ENCODE peak calls at places on chromosomes 16 and 17, in five cellular contexts. One of them, this sample, is unnamed.

GRCh38 chr17:8224891-8225812 is 14.8 kb upstream of the AURKB start:
- DNase-seq in K562: no peak
- DNase-seq in GM12878: no peak
- DNase-seq in SK-N-SH: no peak
- DNase-seq in HepG2: no peak
- DNase-seq in this sample: no peak

GRCh38 chr16:87728026-87728425 is 37.8 kb downstream of the KLHDC4 start:
- DNase-seq in K562: no peak
- DNase-seq in GM12878: no peak
- DNase-seq in SK-N-SH: no peak
- DNase-seq in HepG2: no peak
- DNase-seq in this sample: no peak

GRCh38 chr16:49696414-49697101 is 159.4 kb downstream of the ZNF423 start:
- DNase-seq in K562: no peak
- DNase-seq in GM12878: no peak
- DNase-seq in SK-N-SH: peak
- DNase-seq in HepG2: no peak
- DNase-seq in this sample: no peak

GRCh38 chr16:89557230-89557935 is 3.1 kb upstream of the RPL13 start:
- DNase-seq in K562: peak
- DNase-seq in GM12878: no peak
- DNase-seq in SK-N-SH: peak
- DNase-seq in HepG2: peak
- DNase-seq in this sample: peak

GRCh38 chr17:10718547-10718946 is 11.3 kb downstream of the TMEM220 start:
- DNase-seq in K562: no peak
- DNase-seq in GM12878: no peak
- DNase-seq in SK-N-SH: no peak
- DNase-seq in HepG2: no peak
- DNase-seq in this sample: no peak

GRCh38 chr16:84881702-84882521 is 62.1 kb downstream of the CRISPLD2 start:
- DNase-seq in K562: peak
- DNase-seq in GM12878: no peak
- DNase-seq in SK-N-SH: peak
- DNase-seq in HepG2: peak
- DNase-seq in this sample: no peak

GRCh38 chr17:45667591-45668171 is 116.4 kb upstream of the CRHR1 start:
- DNase-seq in K562: no peak
- DNase-seq in GM12878: no peak
- DNase-seq in SK-N-SH: no peak
- DNase-seq in HepG2: no peak
- DNase-seq in this sample: no peak

GRCh38 chr16:2518823-2519710 is 1.1 kb upstream of the AMDHD2 start:
- DNase-seq in K562: no peak
- DNase-seq in GM12878: no peak
- DNase-seq in SK-N-SH: peak
- DNase-seq in HepG2: no peak
- DNase-seq in this sample: no peak

GRCh38 chr17:63429766-63430165 is 16.3 kb downstream of the CYB561 start:
- DNase-seq in K562: no peak
- DNase-seq in GM12878: no peak
- DNase-seq in SK-N-SH: no peak
- DNase-seq in HepG2: no peak
- DNase-seq in this sample: no peak

GRCh38 chr17:2057130-2057713 is 2.3 kb downstream of the HIC1 start:
- DNase-seq in K562: no peak
- DNase-seq in GM12878: no peak
- DNase-seq in SK-N-SH: no peak
- DNase-seq in HepG2: no peak
- DNase-seq in this sample: no peak

GRCh38 chr17:35612924-35613521 is 25.9 kb downstream of the AP2B1 start:
- DNase-seq in K562: peak
- DNase-seq in GM12878: no peak
- DNase-seq in SK-N-SH: peak
- DNase-seq in HepG2: peak
- DNase-seq in this sample: peak

GRCh38 chr16:66660422-66661209 is 35.9 kb downstream of the CMTM4 start:
- DNase-seq in K562: peak
- DNase-seq in GM12878: no peak
- DNase-seq in SK-N-SH: peak
- DNase-seq in HepG2: peak
- DNase-seq in this sample: peak

GRCh38 chr16:22614271-22614947 is 103.7 kb downstream of the NPIPB5 start:
- DNase-seq in K562: no peak
- DNase-seq in GM12878: no peak
- DNase-seq in SK-N-SH: no peak
- DNase-seq in HepG2: peak
- DNase-seq in this sample: no peak

GRCh38 chr17:58679263-58680037 is 12.4 kb downstream of the TEX14 start:
- DNase-seq in K562: peak
- DNase-seq in GM12878: peak
- DNase-seq in SK-N-SH: no peak
- DNase-seq in HepG2: peak
- DNase-seq in this sample: no peak

GRCh38 chr17:60153606-60154355 is 4.0 kb downstream of the CA4 start:
- DNase-seq in K562: no peak
- DNase-seq in GM12878: no peak
- DNase-seq in SK-N-SH: peak
- DNase-seq in HepG2: no peak
- DNase-seq in this sample: no peak

GRCh38 chr17:82655038-82655479 is 6.8 kb upstream of the WDR45B start:
- DNase-seq in K562: no peak
- DNase-seq in GM12878: no peak
- DNase-seq in SK-N-SH: no peak
- DNase-seq in HepG2: no peak
- DNase-seq in this sample: peak

GRCh38 chr16:923184-923583 is 47.6 kb downstream of the LMF1 start:
- DNase-seq in K562: no peak
- DNase-seq in GM12878: no peak
- DNase-seq in SK-N-SH: no peak
- DNase-seq in HepG2: no peak
- DNase-seq in this sample: no peak

GRCh38 chr16:87439926-87440325 is 47.8 kb downstream of the MAP1LC3B start:
- DNase-seq in K562: no peak
- DNase-seq in GM12878: no peak
- DNase-seq in SK-N-SH: no peak
- DNase-seq in HepG2: no peak
- DNase-seq in this sample: no peak

GRCh38 chr16:3789375-3790067 is 72.2 kb upstream of the TRAP1 start:
- DNase-seq in K562: no peak
- DNase-seq in GM12878: peak
- DNase-seq in SK-N-SH: no peak
- DNase-seq in HepG2: no peak
- DNase-seq in this sample: peak

GRCh38 chr16:3797473-3797872 is 80.1 kb upstream of the TRAP1 start:
- DNase-seq in K562: no peak
- DNase-seq in GM12878: no peak
- DNase-seq in SK-N-SH: no peak
- DNase-seq in HepG2: no peak
- DNase-seq in this sample: no peak

GRCh38 chr16:3791701-3792100 is 74.4 kb upstream of the TRAP1 start:
- DNase-seq in K562: no peak
- DNase-seq in GM12878: no peak
- DNase-seq in SK-N-SH: no peak
- DNase-seq in HepG2: no peak
- DNase-seq in this sample: no peak

GRCh38 chr16:3792472-3793012 is 75.2 kb upstream of the TRAP1 start:
- DNase-seq in K562: no peak
- DNase-seq in GM12878: no peak
- DNase-seq in SK-N-SH: no peak
- DNase-seq in HepG2: no peak
- DNase-seq in this sample: no peak

GRCh38 chr16:3793161-3793576 is 75.8 kb upstream of the TRAP1 start:
- DNase-seq in K562: no peak
- DNase-seq in GM12878: no peak
- DNase-seq in SK-N-SH: no peak
- DNase-seq in HepG2: no peak
- DNase-seq in this sample: no peak
- TF ChIP-seq GABPA in K562: no peak
- TF ChIP-seq GABPA in GM12878: no peak
- TF ChIP-seq GABPA in SK-N-SH: no peak
- TF ChIP-seq GABPA in HepG2: no peak
- TF ChIP-seq GABPA in this sample: no peak

GRCh38 chr16:78407191-78407590 is 307.7 kb downstream of the WWOX start:
- DNase-seq in K562: no peak
- DNase-seq in GM12878: no peak
- DNase-seq in SK-N-SH: no peak
- DNase-seq in HepG2: no peak
- DNase-seq in this sample: no peak
- H3K4me3 ChIP-seq in K562: no peak
- H3K4me3 ChIP-seq in GM12878: no peak
- H3K4me3 ChIP-seq in SK-N-SH: no peak
- H3K4me3 ChIP-seq in HepG2: no peak
- H3K4me3 ChIP-seq in this sample: no peak

GRCh38 chr17:67386965-67387551 is 10.0 kb downstream of the PITPNC1 start:
- DNase-seq in K562: peak
- DNase-seq in GM12878: no peak
- DNase-seq in SK-N-SH: peak
- DNase-seq in HepG2: peak
- DNase-seq in this sample: peak
- TF ChIP-seq REST in K562: no peak
- TF ChIP-seq REST in GM12878: no peak
- TF ChIP-seq REST in SK-N-SH: no peak
- TF ChIP-seq REST in HepG2: no peak
- TF ChIP-seq REST in this sample: no peak

GRCh38 chr16:31061126-31061812 is 12.8 kb downstream of the ZNF668 start:
- DNase-seq in K562: no peak
- DNase-seq in GM12878: no peak
- DNase-seq in SK-N-SH: no peak
- DNase-seq in HepG2: no peak
- DNase-seq in this sample: no peak

GRCh38 chr16:31063843-31064611 is 10.0 kb downstream of the ZNF668 start:
- DNase-seq in K562: no peak
- DNase-seq in GM12878: no peak
- DNase-seq in SK-N-SH: no peak
- DNase-seq in HepG2: no peak
- DNase-seq in this sample: no peak

GRCh38 chr16:31064882-31065461 is 9.1 kb downstream of the ZNF668 start:
- DNase-seq in K562: no peak
- DNase-seq in GM12878: no peak
- DNase-seq in SK-N-SH: no peak
- DNase-seq in HepG2: no peak
- DNase-seq in this sample: no peak

GRCh38 chr16:31061813-31062440 is 12.1 kb downstream of the ZNF668 start:
- DNase-seq in K562: no peak
- DNase-seq in GM12878: no peak
- DNase-seq in SK-N-SH: no peak
- DNase-seq in HepG2: no peak
- DNase-seq in this sample: no peak

GRCh38 chr16:31063495-31063842 is 10.6 kb downstream of the ZNF668 start:
- DNase-seq in K562: no peak
- DNase-seq in GM12878: no peak
- DNase-seq in SK-N-SH: no peak
- DNase-seq in HepG2: no peak
- DNase-seq in this sample: no peak
- TF ChIP-seq GABPA in K562: no peak
- TF ChIP-seq GABPA in GM12878: no peak
- TF ChIP-seq GABPA in SK-N-SH: no peak
- TF ChIP-seq GABPA in HepG2: no peak
- TF ChIP-seq GABPA in this sample: no peak

GRCh38 chr17:54771409-54771808 is 129.2 kb upstream of the TOM1L1 start:
- DNase-seq in K562: no peak
- DNase-seq in GM12878: no peak
- DNase-seq in SK-N-SH: no peak
- DNase-seq in HepG2: no peak
- DNase-seq in this sample: no peak
- H3K4me3 ChIP-seq in K562: no peak
- H3K4me3 ChIP-seq in GM12878: no peak
- H3K4me3 ChIP-seq in SK-N-SH: no peak
- H3K4me3 ChIP-seq in HepG2: no peak
- H3K4me3 ChIP-seq in this sample: no peak

GRCh38 chr17:50129303-50129945 is 536 bp downstream of the SAMD14 start:
- DNase-seq in K562: no peak
- DNase-seq in GM12878: no peak
- DNase-seq in SK-N-SH: peak
- DNase-seq in HepG2: no peak
- DNase-seq in this sample: no peak

GRCh38 chr17:50125420-50125997 is 4.5 kb downstream of the SAMD14 start:
- DNase-seq in K562: no peak
- DNase-seq in GM12878: no peak
- DNase-seq in SK-N-SH: no peak
- DNase-seq in HepG2: no peak
- DNase-seq in this sample: no peak

GRCh38 chr17:50129946-50130777 is at the start of gene SAMD14:
- DNase-seq in K562: peak
- DNase-seq in GM12878: no peak
- DNase-seq in SK-N-SH: peak
- DNase-seq in HepG2: no peak
- DNase-seq in this sample: no peak

GRCh38 chr17:50128441-50129302 is 1.3 kb downstream of the SAMD14 start:
- DNase-seq in K562: no peak
- DNase-seq in GM12878: no peak
- DNase-seq in SK-N-SH: no peak
- DNase-seq in HepG2: no peak
- DNase-seq in this sample: no peak

GRCh38 chr17:50127661-50128361 is 2.1 kb downstream of the SAMD14 start:
- DNase-seq in K562: no peak
- DNase-seq in GM12878: no peak
- DNase-seq in SK-N-SH: no peak
- DNase-seq in HepG2: no peak
- DNase-seq in this sample: no peak
- TF ChIP-seq REST in K562: no peak
- TF ChIP-seq REST in GM12878: no peak
- TF ChIP-seq REST in SK-N-SH: peak
- TF ChIP-seq REST in HepG2: no peak
- TF ChIP-seq REST in this sample: peak

GRCh38 chr16:75251280-75252048 is at the start of gene BCAR1:
- DNase-seq in K562: peak
- DNase-seq in GM12878: no peak
- DNase-seq in SK-N-SH: peak
- DNase-seq in HepG2: peak
- DNase-seq in this sample: no peak
- TF ChIP-seq GABPA in K562: peak
- TF ChIP-seq GABPA in GM12878: no peak
- TF ChIP-seq GABPA in SK-N-SH: no peak
- TF ChIP-seq GABPA in HepG2: no peak
- TF ChIP-seq GABPA in this sample: no peak

This sample was measured in HL-60.